ENCODE peak calls at places on chromosomes 1 and 21, in four cellular contexts. V is IMR-90, I is tibial nerve, P is psoas muscle. R is an unnamed sample. For H3K36me3 and H3K9me3, the result is how much of the 10 kb centered on the place peaks cover.

GRCh38 chr1:217453816-217454215 is 177.1 kb downstream of the GPATCH2 start:
- DNase-seq in V (no peak), I (no peak), P (no peak), R (no peak)

GRCh38 chr1:69483219-69483618 is 84.5 kb upstream of the LRRC7 start:
- DNase-seq in V (no peak), I (no peak), P (no peak), R (no peak)

GRCh38 chr1:183473286-183473536 is 912 bp downstream of the SMG7 start:
- DNase-seq in V (no peak), I (no peak), P (no peak), R (no peak)

GRCh38 chr1:222889445-222889844 is 74.6 kb downstream of the DISP1 start:
- DNase-seq in V (no peak), I (no peak), P (no peak), R (no peak)

GRCh38 chr1:50422946-50423669 is at the start of gene DMRTA2:
- DNase-seq in V (no peak), I (no peak), P (no peak), R (no peak)

GRCh38 chr1:53890522-53890941 is 935 bp upstream of the YIPF1 start:
- DNase-seq in V (no peak), I (no peak), P (no peak), R (no peak)

GRCh38 chr21:15057290-15057689 is 7.5 kb downstream of the NRIP1 start:
- DNase-seq in V (no peak), I (no peak), P (no peak), R (no peak)

GRCh38 chr1:58515794-58516401 is 30.6 kb downstream of the OMA1 start:
- DNase-seq in V (peak), I (no peak), P (no peak), R (no peak)

GRCh38 chr1:244802041-244802440 is 33.4 kb upstream of the COX20 start:
- DNase-seq in V (no peak), I (no peak), P (no peak), R (no peak)

GRCh38 chr1:99979071-99979470 is 9.3 kb downstream of the SLC35A3 start:
- DNase-seq in V (no peak), I (no peak), P (no peak), R (no peak)

GRCh38 chr1:47712596-47713299 is 274.9 kb downstream of the FOXD2 start:
- DNase-seq in V (no peak), I (no peak), P (no peak), R (no peak)

GRCh38 chr21:43637530-43637929 is 21.8 kb downstream of the HSF2BP start:
- DNase-seq in V (no peak), I (no peak), P (no peak), R (no peak)

GRCh38 chr1:28436211-28436769 is 66.8 kb downstream of the PHACTR4 start:
- DNase-seq in V (no peak), I (no peak), P (no peak), R (no peak)

GRCh38 chr21:37060296-37060695 is 12.6 kb downstream of the PIGP start:
- DNase-seq in V (peak), I (peak), P (peak), R (no peak)

GRCh38 chr1:24551290-24551859 is 4.5 kb upstream of the NCMAP start:
- DNase-seq in V (no peak), I (no peak), P (no peak), R (no peak)

GRCh38 chr1:115182012-115182715 is 92.9 kb upstream of the TSPAN2 start:
- DNase-seq in V (no peak), I (no peak), P (no peak), R (no peak)

GRCh38 chr1:230589951-230590350 is 52.3 kb upstream of the COG2 start:
- DNase-seq in V (no peak), I (no peak), P (no peak), R (no peak)

GRCh38 chr1:18580676-18581419 is 49.8 kb upstream of the PAX7 start:
- DNase-seq in V (no peak), I (no peak), P (no peak), R (no peak)

GRCh38 chr21:26506951-26507350 is 66.1 kb downstream of the CYYR1 start:
- DNase-seq in V (peak), I (no peak), P (no peak), R (no peak)

GRCh38 chr1:46447499-46448108 is 42.0 kb upstream of the DMBX1 start:
- DNase-seq in V (no peak), I (no peak), P (no peak), R (no peak)

GRCh38 chr1:53704804-53705445 is 34.0 kb downstream of the GLIS1 start:
- DNase-seq in V (no peak), I (no peak), P (no peak), R (no peak)

GRCh38 chr21:44568261-44568660 is 5.3 kb upstream of the KRTAP10-4 start:
- DNase-seq in V (no peak), I (no peak), P (no peak), R (no peak)

GRCh38 chr1:212545941-212546638 is 62.5 kb upstream of the ATF3 start:
- DNase-seq in V (peak), I (no peak), P (no peak), R (no peak)

GRCh38 chr1:175889044-175889443 is 145.6 kb upstream of the TNR start:
- DNase-seq in V (peak), I (no peak), P (no peak), R (no peak)

GRCh38 chr21:45950740-45951515 is 30.6 kb upstream of the COL6A1 start:
- DNase-seq in V (peak), I (no peak), P (peak), R (no peak)

GRCh38 chr1:116252785-116253184 is 120.3 kb upstream of the ATP1A1 start:
- DNase-seq in V (no peak), I (no peak), P (no peak), R (no peak)

GRCh38 chr1:230243583-230244377 is 176.7 kb downstream of the GALNT2 start:
- DNase-seq in V (peak), I (no peak), P (no peak), R (no peak)

GRCh38 chr1:237556911-237557310 is 333.8 kb downstream of the ZP4 start:
- DNase-seq in V (no peak), I (no peak), P (no peak), R (no peak)

GRCh38 chr1:43565600-43566360 is 35.1 kb downstream of the PTPRF start:
- DNase-seq in V (peak), I (peak), P (peak), R (no peak)

GRCh38 chr1:170768929-170769328 is 105.0 kb downstream of the PRRX1 start:
- DNase-seq in V (peak), I (no peak), P (no peak), R (no peak)

GRCh38 chr1:164780863-164781262 is 221.9 kb downstream of the PBX1 start:
- DNase-seq in V (peak), I (no peak), P (peak), R (no peak)

GRCh38 chr1:76073471-76073870 is 1.1 kb upstream of the ST6GALNAC3 start:
- DNase-seq in V (peak), I (no peak), P (no peak), R (no peak)

GRCh38 chr1:11138952-11139351 is 39.3 kb upstream of the EXOSC10 start:
- DNase-seq in V (peak), I (no peak), P (no peak), R (no peak)
- H3K36me3 ChIP-seq in V (under half), I (half or more), P (under half), R (under half)

DNA sequence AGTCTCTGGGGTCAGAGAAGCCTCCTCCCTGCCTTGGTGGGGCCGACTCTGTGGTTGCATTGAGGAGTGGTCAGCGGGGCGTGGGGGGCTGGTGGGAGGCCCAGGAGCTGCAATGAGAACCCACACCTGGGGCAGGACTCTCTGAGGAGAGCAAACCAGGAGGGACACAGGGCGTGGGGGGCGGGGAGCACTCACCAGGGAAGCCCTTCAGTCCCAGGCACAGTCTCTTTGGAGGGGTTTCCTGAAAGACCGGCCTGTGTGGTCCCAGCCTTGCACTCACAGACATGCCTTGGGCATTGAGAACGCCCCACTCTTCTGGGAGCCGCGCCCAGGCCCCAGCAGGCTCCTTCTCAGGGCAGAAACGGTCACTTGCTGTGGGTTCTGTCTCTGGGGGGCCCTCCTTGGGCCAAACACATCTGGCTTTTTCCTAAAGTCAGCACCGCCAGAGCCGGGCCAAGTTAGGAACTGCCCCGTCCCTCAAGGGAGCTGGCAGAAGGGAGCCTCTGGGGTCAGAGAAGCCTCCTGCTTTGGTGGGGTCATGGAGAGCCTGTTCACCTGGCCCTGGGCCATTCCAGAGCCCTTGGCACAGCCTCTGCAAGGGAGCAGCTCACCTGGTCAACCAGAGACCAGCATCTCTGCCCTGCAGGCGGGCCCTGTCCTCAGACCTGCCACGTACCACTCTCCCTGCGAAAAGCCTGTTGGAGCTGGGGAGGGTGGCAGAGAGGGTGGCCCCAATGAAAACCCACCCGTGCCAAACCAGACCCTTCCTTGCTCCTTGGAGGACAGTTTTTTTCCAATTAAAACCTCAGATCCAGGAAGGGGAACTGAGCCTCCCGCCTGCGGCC is 59.9 kb upstream of the TTC34 start:
- DNase-seq in V (no peak), I (no peak), P (peak), R (no peak)
- H3K9me3 ChIP-seq in V (half or more), I (under half), P (under half), R (under half)

GRCh38 chr1:30604801-30605440 is 118.5 kb downstream of the MATN1 start:
- DNase-seq in V (no peak), I (no peak), P (no peak), R (no peak)
- H3K36me3 ChIP-seq in V (under half), I (under half), P (under half), R (under half)

DNA sequence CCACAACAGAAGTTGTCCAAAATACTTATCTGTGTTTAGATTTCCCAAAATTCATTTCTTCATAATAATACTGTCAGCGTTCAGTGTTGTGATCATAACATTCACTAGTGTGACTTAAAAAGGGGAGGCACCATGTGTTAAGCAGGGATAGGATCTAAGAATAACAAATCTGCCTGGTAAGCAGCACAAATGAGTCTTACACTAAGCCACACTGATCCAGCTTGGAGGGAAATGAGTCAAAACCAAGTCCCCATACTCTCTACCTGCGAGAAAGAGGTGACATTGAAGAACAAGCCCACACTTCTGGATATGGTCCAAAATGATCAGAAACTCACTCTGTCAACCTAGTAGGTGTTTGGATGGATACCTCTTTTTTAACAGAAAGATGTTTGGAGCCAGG is 145.5 kb downstream of the CRB1 start:
- DNase-seq in V (no peak), I (no peak), P (no peak), R (no peak)
- H3K9me3 ChIP-seq in V (under half), I (under half), P (under half), R (under half)

GRCh38 chr1:178772952-178773351 is 47.9 kb downstream of the RALGPS2 start:
- DNase-seq in V (no peak), I (no peak), P (no peak), R (no peak)
- H3K36me3 ChIP-seq in V (under half), I (under half), P (under half), R (under half)

GRCh38 chr1:8013399-8013798 is 12.7 kb downstream of the ERRFI1 start:
- DNase-seq in V (no peak), I (no peak), P (no peak), R (no peak)
- H3K9me3 ChIP-seq in V (under half), I (under half), P (under half), R (under half)

DNA sequence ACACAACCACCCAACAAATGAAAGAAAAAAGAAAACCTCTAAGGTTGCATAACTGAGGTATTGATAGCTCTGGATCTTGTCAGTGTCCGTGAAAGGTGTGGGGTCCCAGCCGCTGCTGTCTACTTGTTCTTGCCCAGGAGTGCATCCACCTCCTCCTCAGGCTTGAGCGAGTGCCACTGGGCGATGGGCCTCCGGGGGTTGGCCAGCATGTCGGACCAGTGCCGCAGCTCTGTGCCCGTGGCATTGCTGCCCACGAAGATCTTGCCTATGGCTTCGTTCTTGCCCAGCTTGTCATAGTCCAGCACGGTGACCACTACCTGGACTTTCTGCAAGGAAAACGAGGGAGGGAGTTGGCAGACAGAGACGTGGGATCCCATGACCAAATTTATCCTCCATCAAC is 113.6 kb downstream of the SYT2 start:
- DNase-seq in V (no peak), I (no peak), P (no peak), R (no peak)
- H3K36me3 ChIP-seq in V (under half), I (under half), P (under half), R (under half)

GRCh38 chr1:97314685-97315084 is 593.1 kb downstream of the PTBP2 start:
- DNase-seq in V (no peak), I (no peak), P (no peak), R (no peak)
- H3K9me3 ChIP-seq in V (under half), I (under half), P (under half), R (under half)

GRCh38 chr1:21257431-21258135 is 32.7 kb downstream of the ECE1 start:
- DNase-seq in V (no peak), I (no peak), P (no peak), R (no peak)
- H3K36me3 ChIP-seq in V (under half), I (half or more), P (under half), R (under half)

R was measured in CD8-positive, alpha-beta memory T cell.